ENCODE peak calls at places on chromosomes 16 and 17, in seven cellular contexts. One of them, this sample, is unnamed.

GRCh38 chr17:1413281-1413791 is 13.3 kb upstream of the YWHAE start:
- DNase-seq in H1: no peak
- DNase-seq in K562: peak; percentile 25
- DNase-seq in GM12878: no peak
- DNase-seq in HepG2: peak; percentile 77
- DNase-seq in SK-N-SH: peak; percentile 54
- DNase-seq in HCT116: no peak
- DNase-seq in this sample: no peak

GRCh38 chr17:2140683-2141082 is 85.8 kb downstream of the HIC1 start:
- DNase-seq in SK-N-SH: no peak
- DNase-seq in GM12878: no peak
- DNase-seq in HepG2: no peak
- DNase-seq in HCT116: no peak
- DNase-seq in K562: no peak
- DNase-seq in H1: no peak
- DNase-seq in this sample: no peak

GRCh38 chr17:28916302-28916934 is 13.5 kb upstream of the DHRS13 start:
- DNase-seq in HCT116: peak; percentile 13
- DNase-seq in SK-N-SH: peak; percentile 49
- DNase-seq in GM12878: no peak
- DNase-seq in K562: peak; percentile 44
- DNase-seq in H1: no peak
- DNase-seq in HepG2: peak; percentile 38
- DNase-seq in this sample: peak; percentile 72

GRCh38 chr16:27112093-27112811 is 45.5 kb downstream of the C16orf82 start:
- DNase-seq in K562: no peak
- DNase-seq in H1: no peak
- DNase-seq in HepG2: no peak
- DNase-seq in GM12878: no peak
- DNase-seq in HCT116: no peak
- DNase-seq in SK-N-SH: no peak
- DNase-seq in this sample: no peak

GRCh38 chr17:73350864-73351263 is 39.1 kb upstream of the CDC42EP4 start:
- DNase-seq in GM12878: no peak
- DNase-seq in K562: no peak
- DNase-seq in SK-N-SH: no peak
- DNase-seq in H1: no peak
- DNase-seq in HepG2: no peak
- DNase-seq in HCT116: no peak
- DNase-seq in this sample: no peak

GRCh38 chr17:42456223-42457106 is 2.2 kb upstream of the ATP6V0A1 start:
- DNase-seq in SK-N-SH: no peak
- DNase-seq in H1: no peak
- DNase-seq in HepG2: no peak
- DNase-seq in HCT116: no peak
- DNase-seq in GM12878: peak; percentile 57
- DNase-seq in K562: peak; percentile 65
- DNase-seq in this sample: no peak

GRCh38 chr17:600576-601301 is 113.9 kb downstream of the VPS53 start:
- DNase-seq in SK-N-SH: no peak
- DNase-seq in HCT116: no peak
- DNase-seq in GM12878: no peak
- DNase-seq in HepG2: no peak
- DNase-seq in H1: no peak
- DNase-seq in K562: no peak
- DNase-seq in this sample: no peak

GRCh38 chr17:31584436-31585279 is 193.2 kb downstream of the RAB11FIP4 start:
- DNase-seq in HCT116: no peak
- DNase-seq in GM12878: no peak
- DNase-seq in K562: peak; percentile 48
- DNase-seq in SK-N-SH: no peak
- DNase-seq in HepG2: no peak
- DNase-seq in H1: no peak
- DNase-seq in this sample: no peak

GRCh38 chr16:15811778-15812750 is 44.8 kb downstream of the MYH11 start:
- DNase-seq in HepG2: no peak
- DNase-seq in K562: no peak
- DNase-seq in SK-N-SH: no peak
- DNase-seq in GM12878: no peak
- DNase-seq in HCT116: no peak
- DNase-seq in H1: no peak
- DNase-seq in this sample: no peak

GRCh38 chr17:7988750-7989178 is 13.7 kb upstream of the GUCY2D start:
- DNase-seq in H1: no peak
- DNase-seq in GM12878: peak; percentile 66
- DNase-seq in HCT116: peak; percentile 80
- DNase-seq in SK-N-SH: peak; percentile 74
- DNase-seq in HepG2: peak; percentile 76
- DNase-seq in K562: peak; percentile 44
- DNase-seq in this sample: peak; percentile 86

GRCh38 chr17:21330436-21331160 is 45.6 kb upstream of the KCNJ12 start:
- DNase-seq in HCT116: no peak
- DNase-seq in HepG2: no peak
- DNase-seq in K562: no peak
- DNase-seq in GM12878: no peak
- DNase-seq in SK-N-SH: no peak
- DNase-seq in H1: no peak
- DNase-seq in this sample: no peak

GRCh38 chr17:31724619-31725018 is 134.4 kb downstream of the COPRS start:
- DNase-seq in H1: no peak
- DNase-seq in SK-N-SH: no peak
- DNase-seq in GM12878: no peak
- DNase-seq in HepG2: no peak
- DNase-seq in HCT116: no peak
- DNase-seq in K562: no peak
- DNase-seq in this sample: no peak

GRCh38 chr17:43616865-43617264 is 44.9 kb downstream of the MEOX1 start:
- DNase-seq in H1: no peak
- DNase-seq in HCT116: no peak
- DNase-seq in HepG2: no peak
- DNase-seq in GM12878: no peak
- DNase-seq in SK-N-SH: no peak
- DNase-seq in K562: no peak
- DNase-seq in this sample: no peak

GRCh38 chr17:35801583-35802224 is 6.3 kb upstream of the MMP28 start:
- DNase-seq in GM12878: no peak
- DNase-seq in HepG2: no peak
- DNase-seq in K562: peak; percentile 30
- DNase-seq in H1: no peak
- DNase-seq in HCT116: no peak
- DNase-seq in SK-N-SH: peak; percentile 83
- DNase-seq in this sample: no peak

GRCh38 chr16:19223235-19223847 is 55.3 kb downstream of the SYT17 start:
- DNase-seq in SK-N-SH: no peak
- DNase-seq in H1: peak; percentile 36
- DNase-seq in K562: peak; percentile 66
- DNase-seq in GM12878: no peak
- DNase-seq in HepG2: peak; percentile 58
- DNase-seq in HCT116: peak; percentile 42
- DNase-seq in this sample: no peak

GRCh38 chr16:50234771-50235556 is 31.4 kb upstream of the ADCY7 start:
- DNase-seq in SK-N-SH: no peak
- DNase-seq in K562: no peak
- DNase-seq in HCT116: no peak
- DNase-seq in H1: no peak
- DNase-seq in HepG2: no peak
- DNase-seq in GM12878: no peak
- DNase-seq in this sample: no peak

GRCh38 chr16:19138601-19139000 is 24.8 kb downstream of the ITPRIPL2 start:
- DNase-seq in HepG2: no peak
- DNase-seq in H1: no peak
- DNase-seq in GM12878: no peak
- DNase-seq in HCT116: no peak
- DNase-seq in SK-N-SH: peak; percentile 58
- DNase-seq in K562: no peak
- DNase-seq in this sample: no peak

GRCh38 chr17:16991349-16992009 is 19.6 kb upstream of the TNFRSF13B start:
- DNase-seq in HCT116: peak; percentile 57
- DNase-seq in H1: peak; percentile 50
- DNase-seq in HepG2: peak; percentile 54
- DNase-seq in K562: peak; percentile 76
- DNase-seq in SK-N-SH: peak; percentile 91
- DNase-seq in GM12878: no peak
- DNase-seq in this sample: peak; percentile 67

GRCh38 chr16:80720759-80721470 is 83.5 kb downstream of the CDYL2 start:
- DNase-seq in H1: no peak
- DNase-seq in HCT116: no peak
- DNase-seq in SK-N-SH: no peak
- DNase-seq in K562: no peak
- DNase-seq in HepG2: no peak
- DNase-seq in GM12878: no peak
- DNase-seq in this sample: no peak

GRCh38 chr16:80719573-80719972 is 84.8 kb downstream of the CDYL2 start:
- DNase-seq in GM12878: no peak
- DNase-seq in SK-N-SH: no peak
- DNase-seq in HCT116: no peak
- DNase-seq in H1: no peak
- DNase-seq in HepG2: no peak
- DNase-seq in K562: no peak
- DNase-seq in this sample: no peak

GRCh38 chr16:80717611-80718010 is 86.8 kb downstream of the CDYL2 start:
- DNase-seq in H1: no peak
- DNase-seq in K562: no peak
- DNase-seq in HepG2: no peak
- DNase-seq in GM12878: no peak
- DNase-seq in HCT116: no peak
- DNase-seq in SK-N-SH: no peak
- DNase-seq in this sample: no peak

GRCh38 chr16:80716564-80717139 is 87.7 kb downstream of the CDYL2 start:
- DNase-seq in SK-N-SH: no peak
- DNase-seq in K562: no peak
- DNase-seq in GM12878: no peak
- DNase-seq in HCT116: no peak
- DNase-seq in H1: no peak
- DNase-seq in HepG2: no peak
- DNase-seq in this sample: no peak

GRCh38 chr16:80718480-80719220 is 85.7 kb downstream of the CDYL2 start:
- DNase-seq in SK-N-SH: no peak
- DNase-seq in K562: no peak
- DNase-seq in HCT116: no peak
- DNase-seq in H1: no peak
- DNase-seq in GM12878: no peak
- DNase-seq in HepG2: no peak
- DNase-seq in this sample: peak; percentile 67
- TF ChIP-seq JUND in SK-N-SH: no peak
- TF ChIP-seq JUND in K562: no peak
- TF ChIP-seq JUND in HCT116: no peak
- TF ChIP-seq JUND in H1: no peak
- TF ChIP-seq JUND in GM12878: no peak
- TF ChIP-seq JUND in HepG2: no peak
- TF ChIP-seq JUND in this sample: no peak

GRCh38 chr17:53118948-53119347 is 703.8 kb upstream of the KIF2B start:
- DNase-seq in K562: no peak
- DNase-seq in H1: no peak
- DNase-seq in SK-N-SH: no peak
- DNase-seq in GM12878: no peak
- DNase-seq in HCT116: no peak
- DNase-seq in HepG2: no peak
- DNase-seq in this sample: no peak

GRCh38 chr17:53127331-53127730 is 695.4 kb upstream of the KIF2B start:
- DNase-seq in HCT116: no peak
- DNase-seq in GM12878: no peak
- DNase-seq in SK-N-SH: no peak
- DNase-seq in HepG2: no peak
- DNase-seq in H1: no peak
- DNase-seq in K562: no peak
- DNase-seq in this sample: no peak

GRCh38 chr17:53119773-53120172 is 703.0 kb upstream of the KIF2B start:
- DNase-seq in K562: no peak
- DNase-seq in H1: no peak
- DNase-seq in SK-N-SH: no peak
- DNase-seq in HepG2: no peak
- DNase-seq in GM12878: no peak
- DNase-seq in HCT116: no peak
- DNase-seq in this sample: no peak

DNA sequence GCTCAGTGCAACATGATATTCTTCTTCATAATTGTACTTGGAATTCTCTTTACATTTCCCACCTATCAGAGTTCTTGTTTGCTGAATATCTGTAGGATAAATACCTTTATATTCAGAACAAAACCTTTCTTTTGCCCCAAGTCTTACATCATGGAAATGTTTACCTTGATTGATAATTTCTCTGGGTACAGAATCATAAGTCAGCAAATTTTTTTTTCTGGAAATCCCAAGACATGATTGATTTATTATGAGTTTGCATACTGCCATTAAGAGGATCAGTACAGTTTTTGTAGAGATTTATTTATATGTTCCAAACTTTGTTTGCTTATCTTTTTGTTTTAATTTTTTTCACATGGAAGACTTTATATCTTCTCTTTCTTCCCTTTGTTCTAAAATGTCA is 699.8 kb upstream of the KIF2B start:
- DNase-seq in HCT116: no peak
- DNase-seq in GM12878: no peak
- DNase-seq in K562: no peak
- DNase-seq in H1: no peak
- DNase-seq in SK-N-SH: no peak
- DNase-seq in HepG2: no peak
- DNase-seq in this sample: no peak
- TF ChIP-seq JUND in HCT116: no peak
- TF ChIP-seq JUND in GM12878: no peak
- TF ChIP-seq JUND in K562: no peak
- TF ChIP-seq JUND in H1: no peak
- TF ChIP-seq JUND in SK-N-SH: no peak
- TF ChIP-seq JUND in HepG2: no peak
- TF ChIP-seq JUND in this sample: no peak

DNA sequence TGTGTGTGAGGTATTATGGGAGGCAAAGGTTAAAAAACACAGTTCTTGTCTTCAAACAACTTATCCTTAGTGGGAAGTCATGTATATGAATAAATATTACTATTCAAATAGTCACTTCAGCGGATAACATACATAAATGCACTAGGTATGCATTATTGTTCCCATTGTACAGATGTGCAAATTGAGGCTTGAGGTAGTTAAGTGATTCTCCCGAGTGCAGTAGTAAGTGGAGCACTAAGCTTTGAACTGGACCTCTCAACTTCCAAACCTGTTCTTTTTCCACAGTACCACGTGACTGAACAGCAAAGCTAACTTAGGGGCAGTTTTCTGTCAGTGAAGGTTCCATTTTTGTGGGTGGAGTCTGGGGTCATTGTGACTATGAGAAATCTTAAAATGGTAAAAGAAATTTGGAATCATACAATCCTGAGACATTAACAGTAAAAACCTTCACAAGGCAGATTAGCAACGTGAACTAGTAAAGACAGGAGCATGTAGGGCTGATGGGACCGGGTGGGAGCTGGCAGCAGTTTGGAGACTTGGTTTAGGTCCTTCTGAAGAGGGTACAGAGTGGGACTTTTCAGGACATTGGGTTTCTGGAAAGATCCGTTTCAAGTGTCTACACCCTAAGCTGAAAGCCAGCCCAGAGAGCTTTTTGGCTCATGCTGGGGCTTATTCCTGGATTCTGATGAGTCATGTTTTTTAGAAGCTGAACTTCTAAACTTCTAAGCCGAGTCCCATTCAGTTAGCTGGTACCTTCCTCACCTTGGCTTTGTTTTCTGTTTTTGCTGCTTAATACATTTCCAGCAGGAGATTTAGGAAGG is 204.9 kb downstream of the PRKCA start:
- DNase-seq in K562: peak; percentile 56
- DNase-seq in H1: no peak
- DNase-seq in SK-N-SH: no peak
- DNase-seq in HCT116: peak; percentile 33
- DNase-seq in HepG2: peak; percentile 39
- DNase-seq in GM12878: no peak
- DNase-seq in this sample: peak; percentile 23
- TF ChIP-seq JUND in K562: peak; percentile 40
- TF ChIP-seq JUND in H1: no peak
- TF ChIP-seq JUND in SK-N-SH: peak; percentile 74
- TF ChIP-seq JUND in HCT116: peak; percentile 53
- TF ChIP-seq JUND in HepG2: no peak
- TF ChIP-seq JUND in GM12878: no peak
- TF ChIP-seq JUND in this sample: no peak

GRCh38 chr17:9238340-9239259 is 217.3 kb downstream of the NTN1 start:
- DNase-seq in HepG2: no peak
- DNase-seq in HCT116: no peak
- DNase-seq in SK-N-SH: no peak
- DNase-seq in GM12878: no peak
- DNase-seq in K562: no peak
- DNase-seq in H1: no peak
- DNase-seq in this sample: no peak
- TF ChIP-seq JUND in HepG2: no peak
- TF ChIP-seq JUND in HCT116: no peak
- TF ChIP-seq JUND in SK-N-SH: no peak
- TF ChIP-seq JUND in GM12878: no peak
- TF ChIP-seq JUND in K562: no peak
- TF ChIP-seq JUND in H1: no peak
- TF ChIP-seq JUND in this sample: no peak